ENCODE peak calls at places on chromosome 6, in nine cellular contexts. M is retinal pigment epithelial cell; N is GM04503; L is breast epithelium; C is fibroblast of lung; O is activated naive CD8-positive, alpha-beta T cell treated with anti-CD3 and anti-CD28 coated beads, Interleukin-2, amount 50 U/mL, for 24 hours; P is tibial nerve; R is mucosa of gallbladder; W is amniotic stem cell. K is an unnamed sample.
A peak's percentile ranks its signal among the peaks of the same experiment; 100 is the strongest.

GRCh38 chr6:149362289-149362688 is 37.8 kb upstream of the SUMO4 start:
- DNase-seq in R (no peak), N (no peak), P (no peak), W (no peak), L (no peak), M (no peak), C (no peak), O (peak; percentile 20), K (no peak)

GRCh38 chr6:108752733-108753392 is 95.4 kb upstream of the ARMC2 start:
- DNase-seq in M (no peak), O (no peak), P (no peak), N (no peak), L (no peak), R (no peak), W (no peak), C (no peak), K (no peak)

GRCh38 chr6:25061289-25061945 is 125.7 kb upstream of the RIPOR2 start:
- DNase-seq in O (no peak), P (no peak), N (peak; percentile 78), C (peak; percentile 47), W (peak; percentile 7), M (no peak), L (no peak), R (no peak), K (no peak)

GRCh38 chr6:149094934-149095341 is 222.6 kb upstream of the TAB2 start:
- DNase-seq in P (no peak), C (peak; percentile 77), M (peak; percentile 74), L (no peak), R (no peak), W (no peak), N (no peak), O (no peak), K (no peak)

GRCh38 chr6:76817429-76817828 is 645.9 kb downstream of the HTR1B start:
- DNase-seq in W (no peak), O (no peak), N (no peak), L (no peak), C (no peak), M (no peak), R (no peak), P (no peak), K (no peak)

GRCh38 chr6:169868458-169868857 is 117.0 kb downstream of the ERMARD start:
- DNase-seq in W (no peak), M (no peak), L (no peak), N (no peak), O (peak; percentile 55), C (no peak), R (peak; percentile 48), P (no peak), K (peak; percentile 79)

GRCh38 chr6:56637640-56638039 is 5.0 kb downstream of the DST start:
- DNase-seq in M (no peak), O (no peak), C (peak; percentile 75), R (no peak), P (no peak), N (no peak), L (no peak), W (peak; percentile 54), K (no peak)

GRCh38 chr6:105402090-105402980 is 547 bp downstream of the PREP start:
- DNase-seq in O (no peak), M (no peak), P (no peak), R (peak; percentile 13), W (no peak), C (peak; percentile 47), L (no peak), N (no peak), K (peak; percentile 29)

GRCh38 chr6:116060572-116061283 is at the start of gene FRK:
- DNase-seq in L (no peak), O (no peak), P (no peak), N (peak; percentile 41), C (no peak), M (peak; percentile 5), R (peak; percentile 81), W (no peak), K (no peak)

K was measured in germinal center.